ENCODE peak calls at places on chromosomes 12 and 14, in six cellular contexts. X is astrocyte, V is neural progenitor cell, R is IMR-90, O is SK-N-SH, E is PC-3. Q is an unnamed sample. For H4K20me1 and H3K9me3, the result is how much of the 10 kb centered on the place peaks cover.

GRCh38 chr12:3261782-3262359 is 184.7 kb downstream of the TSPAN9 start:
- DNase-seq in O (no peak), R (peak), X (no peak), V (no peak), E (no peak), Q (peak)

GRCh38 chr14:76701981-76702380 is 59.3 kb upstream of the VASH1 start:
- DNase-seq in R (no peak), X (no peak), V (no peak), E (no peak), O (no peak), Q (no peak)

GRCh38 chr12:44015333-44015941 is 179.6 kb downstream of the TMEM117 start:
- DNase-seq in X (peak), V (peak), O (peak), R (peak), E (peak), Q (peak)

GRCh38 chr12:57869919-57870318 is 23.4 kb upstream of the CTDSP2 start:
- DNase-seq in R (no peak), E (no peak), V (no peak), O (no peak), X (no peak), Q (no peak)

GRCh38 chr12:6958609-6959375 is 7.6 kb downstream of the PTPN6 start:
- DNase-seq in V (no peak), R (no peak), X (no peak), O (peak), E (no peak), Q (no peak)

GRCh38 chr14:92632546-92633273 is 115.7 kb downstream of the LGMN start:
- DNase-seq in R (no peak), O (no peak), V (no peak), E (no peak), X (no peak), Q (no peak)

GRCh38 chr14:100686858-100687257 is 39.8 kb upstream of the DLK1 start:
- DNase-seq in X (no peak), E (no peak), V (peak), O (no peak), R (no peak), Q (no peak)

GRCh38 chr14:72643317-72643801 is 250.5 kb downstream of the DPF3 start:
- DNase-seq in O (no peak), X (peak), E (peak), V (no peak), R (peak), Q (peak)

GRCh38 chr14:101029668-101030290 is 126.3 kb upstream of the RTL1 start:
- DNase-seq in E (no peak), O (no peak), X (no peak), V (no peak), R (no peak), Q (no peak)

GRCh38 chr14:76260749-76261148 is 109.0 kb downstream of the GPATCH2L start:
- DNase-seq in E (no peak), V (no peak), R (no peak), X (no peak), O (no peak), Q (no peak)

GRCh38 chr14:37140176-37140575 is 32.2 kb downstream of the SLC25A21 start:
- DNase-seq in E (no peak), V (no peak), R (no peak), X (peak), O (no peak), Q (no peak)

GRCh38 chr14:21093769-21094681 is 4.4 kb downstream of the ZNF219 start:
- DNase-seq in E (no peak), X (no peak), O (peak), R (no peak), V (peak), Q (no peak)

GRCh38 chr12:116697305-116698130 is 40.4 kb downstream of the SPRING1 start:
- DNase-seq in X (no peak), R (no peak), V (peak), O (peak), E (peak), Q (peak)

GRCh38 chr12:48832321-48833060 is 14.2 kb downstream of the CACNB3 start:
- DNase-seq in E (no peak), R (no peak), V (no peak), X (no peak), O (no peak), Q (no peak)
- H4K20me1 ChIP-seq in E (under half), R (under half), V (under half), X (under half), O (under half), Q (under half)

DNA sequence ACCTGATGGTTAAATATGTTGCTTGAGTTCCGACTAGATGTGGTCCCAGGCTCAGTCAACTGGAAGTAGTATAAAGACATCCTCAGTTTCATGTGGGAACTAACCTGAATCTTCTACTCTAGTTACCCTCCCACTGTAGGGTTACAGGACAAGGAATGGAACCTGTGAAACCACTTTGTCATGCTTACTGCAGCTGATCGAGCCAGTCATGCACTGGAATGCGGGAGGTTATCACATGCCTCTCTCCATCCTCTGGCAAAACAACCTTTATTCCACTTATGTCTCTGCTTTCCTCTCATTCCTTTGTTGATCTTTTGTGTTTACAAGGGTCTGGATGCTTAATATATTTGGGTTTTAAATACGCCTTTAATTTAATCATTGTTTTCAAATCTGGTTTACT is 111.9 kb upstream of the DDHD1 start:
- DNase-seq in V (no peak), X (no peak), E (peak), R (no peak), O (no peak), Q (no peak)
- H3K9me3 ChIP-seq in V (under half), X (under half), E (under half), R (under half), O (under half), Q (under half)

DNA sequence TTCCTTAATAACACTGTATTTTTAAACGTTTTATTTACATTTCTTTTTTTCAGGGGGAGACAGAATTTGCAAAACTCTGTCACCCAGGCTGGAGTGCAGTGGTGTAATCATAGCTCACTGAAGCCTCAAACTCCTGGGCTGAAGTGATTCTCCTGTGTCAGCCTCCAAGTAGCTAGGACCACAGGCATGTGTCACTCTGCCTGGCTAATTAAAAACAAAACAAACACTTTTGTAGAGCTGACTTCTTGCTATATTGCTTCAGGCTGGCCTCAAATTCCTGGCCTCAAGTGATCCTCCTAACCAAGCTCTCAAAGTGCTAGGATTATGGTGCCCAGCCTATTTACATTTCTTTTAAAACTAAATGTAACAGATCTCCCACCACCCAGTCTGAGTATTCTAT is 12.7 kb downstream of the CPSF6 start:
- DNase-seq in V (peak), O (no peak), E (no peak), X (no peak), R (no peak), Q (peak)
- H4K20me1 ChIP-seq in V (half or more), O (half or more), E (under half), X (half or more), R (under half), Q (under half)

DNA sequence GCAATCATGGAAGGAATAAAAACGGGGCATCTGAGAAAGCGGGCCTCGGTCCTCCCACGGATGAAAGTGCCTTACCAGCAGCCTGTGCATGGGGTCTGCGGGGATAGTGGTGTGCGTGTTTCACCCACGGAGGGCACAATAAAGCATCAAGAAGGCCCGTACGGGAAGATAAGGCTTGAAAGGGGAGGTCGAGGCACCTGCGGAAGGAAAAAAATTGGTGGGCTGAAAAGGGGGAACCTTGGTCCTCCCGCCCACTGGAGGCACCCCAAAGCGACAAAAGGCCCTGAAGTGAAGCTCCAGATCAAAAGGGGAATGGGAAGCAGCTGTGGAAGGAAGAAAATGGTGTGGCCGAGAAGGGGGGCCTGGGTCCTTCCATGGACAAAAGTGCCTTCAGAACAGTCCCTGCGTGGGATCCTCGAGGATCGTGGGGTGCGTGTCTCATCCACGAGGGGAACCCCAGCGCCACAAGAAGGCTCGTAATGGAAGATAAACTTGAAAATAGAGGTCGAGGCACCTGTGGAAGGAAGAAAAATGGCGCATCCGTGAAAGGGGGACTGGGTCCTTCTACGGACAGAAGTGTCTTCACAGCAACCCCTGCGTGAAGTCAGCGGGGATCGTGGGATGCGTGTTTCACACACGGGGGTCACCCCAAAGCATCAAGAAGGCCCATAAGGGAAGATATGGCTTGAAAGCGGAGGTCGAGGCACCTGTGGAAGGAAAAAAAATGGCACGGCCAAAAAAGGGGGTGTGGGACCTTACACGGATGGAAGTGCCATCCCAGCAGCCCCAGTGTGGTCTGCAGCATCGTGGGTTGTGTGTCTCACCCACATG is 276.9 kb downstream of the ALG10 start:
- DNase-seq in X (no peak), E (no peak), O (no peak), R (no peak), V (no peak), Q (no peak)
- H3K9me3 ChIP-seq in X (under half), E (under half), O (under half), R (half or more), V (under half), Q (under half)